ENCODE peak calls at places on chromosomes 12 and 14, in ten cellular contexts. One of them, this sample, is unnamed.

GRCh38 chr12:102021540-102022246 is 40.1 kb downstream of the WASHC3 start:
- DNase-seq in AG04450: no peak
- DNase-seq in ELF-1: no peak
- DNase-seq in activated gamma-delta T cell treated with Interleukin-2 at 50 U/mL for 16 hours: no peak
- DNase-seq in ecto neural progenitor cell: no peak
- DNase-seq in hypothalamus: no peak
- DNase-seq in stimulated activated CD4-positive, alpha-beta T cell treated with anti-CD3 and anti-CD28 coated beads, TNF-alpha, amount 100 ng/mL, for 1 hour: no peak
- DNase-seq in neuronal stem cell: no peak
- DNase-seq in activated CD8-positive, alpha-beta memory T cell treated with anti-CD3 and anti-CD28 coated beads for 24 hours: no peak
- DNase-seq in NCI-H1105 treated with DMSO at 0.1 percent for 48 hours: no peak
- DNase-seq in this sample: no peak

GRCh38 chr12:575129-575502 is 88.1 kb downstream of the NINJ2 start:
- DNase-seq in ecto neural progenitor cell: no peak
- DNase-seq in ELF-1: no peak
- DNase-seq in AG04450: no peak
- DNase-seq in hypothalamus: no peak
- DNase-seq in stimulated activated CD4-positive, alpha-beta T cell treated with anti-CD3 and anti-CD28 coated beads, TNF-alpha, amount 100 ng/mL, for 1 hour: no peak
- DNase-seq in activated CD8-positive, alpha-beta memory T cell treated with anti-CD3 and anti-CD28 coated beads for 24 hours: no peak
- DNase-seq in activated gamma-delta T cell treated with Interleukin-2 at 50 U/mL for 16 hours: no peak
- DNase-seq in neuronal stem cell: no peak
- DNase-seq in NCI-H1105 treated with DMSO at 0.1 percent for 48 hours: no peak
- DNase-seq in this sample: no peak

GRCh38 chr12:94649349-94650142 is 811 bp downstream of the TMCC3 start:
- DNase-seq in stimulated activated CD4-positive, alpha-beta T cell treated with anti-CD3 and anti-CD28 coated beads, TNF-alpha, amount 100 ng/mL, for 1 hour: no peak
- DNase-seq in hypothalamus: no peak
- DNase-seq in AG04450: no peak
- DNase-seq in NCI-H1105 treated with DMSO at 0.1 percent for 48 hours: peak
- DNase-seq in neuronal stem cell: peak
- DNase-seq in ELF-1: peak
- DNase-seq in activated CD8-positive, alpha-beta memory T cell treated with anti-CD3 and anti-CD28 coated beads for 24 hours: peak
- DNase-seq in ecto neural progenitor cell: peak
- DNase-seq in activated gamma-delta T cell treated with Interleukin-2 at 50 U/mL for 16 hours: peak
- DNase-seq in this sample: peak

GRCh38 chr12:126704609-126705008 is 1562.4 kb upstream of the TMEM132C start:
- DNase-seq in neuronal stem cell: no peak
- DNase-seq in ecto neural progenitor cell: no peak
- DNase-seq in activated CD8-positive, alpha-beta memory T cell treated with anti-CD3 and anti-CD28 coated beads for 24 hours: no peak
- DNase-seq in stimulated activated CD4-positive, alpha-beta T cell treated with anti-CD3 and anti-CD28 coated beads, TNF-alpha, amount 100 ng/mL, for 1 hour: no peak
- DNase-seq in NCI-H1105 treated with DMSO at 0.1 percent for 48 hours: no peak
- DNase-seq in ELF-1: no peak
- DNase-seq in AG04450: no peak
- DNase-seq in hypothalamus: no peak
- DNase-seq in activated gamma-delta T cell treated with Interleukin-2 at 50 U/mL for 16 hours: no peak
- DNase-seq in this sample: no peak

GRCh38 chr12:69404851-69405365 is 45.4 kb downstream of the YEATS4 start:
- DNase-seq in ELF-1: no peak
- DNase-seq in ecto neural progenitor cell: no peak
- DNase-seq in AG04450: no peak
- DNase-seq in neuronal stem cell: no peak
- DNase-seq in hypothalamus: no peak
- DNase-seq in activated CD8-positive, alpha-beta memory T cell treated with anti-CD3 and anti-CD28 coated beads for 24 hours: no peak
- DNase-seq in activated gamma-delta T cell treated with Interleukin-2 at 50 U/mL for 16 hours: no peak
- DNase-seq in NCI-H1105 treated with DMSO at 0.1 percent for 48 hours: no peak
- DNase-seq in stimulated activated CD4-positive, alpha-beta T cell treated with anti-CD3 and anti-CD28 coated beads, TNF-alpha, amount 100 ng/mL, for 1 hour: no peak
- DNase-seq in this sample: no peak

GRCh38 chr14:65286443-65286842 is 126.1 kb upstream of the FUT8 start:
- DNase-seq in neuronal stem cell: no peak
- DNase-seq in stimulated activated CD4-positive, alpha-beta T cell treated with anti-CD3 and anti-CD28 coated beads, TNF-alpha, amount 100 ng/mL, for 1 hour: no peak
- DNase-seq in hypothalamus: no peak
- DNase-seq in activated gamma-delta T cell treated with Interleukin-2 at 50 U/mL for 16 hours: no peak
- DNase-seq in ELF-1: no peak
- DNase-seq in NCI-H1105 treated with DMSO at 0.1 percent for 48 hours: no peak
- DNase-seq in activated CD8-positive, alpha-beta memory T cell treated with anti-CD3 and anti-CD28 coated beads for 24 hours: peak
- DNase-seq in ecto neural progenitor cell: no peak
- DNase-seq in AG04450: no peak
- DNase-seq in this sample: no peak

GRCh38 chr14:39212034-39212433 is 21.7 kb upstream of the MIA2 start:
- DNase-seq in stimulated activated CD4-positive, alpha-beta T cell treated with anti-CD3 and anti-CD28 coated beads, TNF-alpha, amount 100 ng/mL, for 1 hour: no peak
- DNase-seq in NCI-H1105 treated with DMSO at 0.1 percent for 48 hours: no peak
- DNase-seq in hypothalamus: no peak
- DNase-seq in neuronal stem cell: no peak
- DNase-seq in ecto neural progenitor cell: no peak
- DNase-seq in ELF-1: no peak
- DNase-seq in AG04450: no peak
- DNase-seq in activated CD8-positive, alpha-beta memory T cell treated with anti-CD3 and anti-CD28 coated beads for 24 hours: no peak
- DNase-seq in activated gamma-delta T cell treated with Interleukin-2 at 50 U/mL for 16 hours: no peak
- DNase-seq in this sample: no peak

GRCh38 chr12:26239508-26240328 is 44.3 kb downstream of the SSPN start:
- DNase-seq in NCI-H1105 treated with DMSO at 0.1 percent for 48 hours: no peak
- DNase-seq in ELF-1: no peak
- DNase-seq in AG04450: peak
- DNase-seq in activated CD8-positive, alpha-beta memory T cell treated with anti-CD3 and anti-CD28 coated beads for 24 hours: no peak
- DNase-seq in ecto neural progenitor cell: no peak
- DNase-seq in stimulated activated CD4-positive, alpha-beta T cell treated with anti-CD3 and anti-CD28 coated beads, TNF-alpha, amount 100 ng/mL, for 1 hour: no peak
- DNase-seq in neuronal stem cell: no peak
- DNase-seq in hypothalamus: no peak
- DNase-seq in activated gamma-delta T cell treated with Interleukin-2 at 50 U/mL for 16 hours: no peak
- DNase-seq in this sample: no peak

GRCh38 chr14:54083549-54084239 is 127.1 kb upstream of the BMP4 start:
- DNase-seq in hypothalamus: no peak
- DNase-seq in AG04450: no peak
- DNase-seq in ELF-1: no peak
- DNase-seq in activated gamma-delta T cell treated with Interleukin-2 at 50 U/mL for 16 hours: no peak
- DNase-seq in neuronal stem cell: no peak
- DNase-seq in NCI-H1105 treated with DMSO at 0.1 percent for 48 hours: no peak
- DNase-seq in stimulated activated CD4-positive, alpha-beta T cell treated with anti-CD3 and anti-CD28 coated beads, TNF-alpha, amount 100 ng/mL, for 1 hour: no peak
- DNase-seq in activated CD8-positive, alpha-beta memory T cell treated with anti-CD3 and anti-CD28 coated beads for 24 hours: no peak
- DNase-seq in ecto neural progenitor cell: no peak
- DNase-seq in this sample: no peak

GRCh38 chr14:100780646-100781355 is 45.1 kb upstream of the MEG3 start:
- DNase-seq in ELF-1: peak
- DNase-seq in ecto neural progenitor cell: peak
- DNase-seq in activated CD8-positive, alpha-beta memory T cell treated with anti-CD3 and anti-CD28 coated beads for 24 hours: no peak
- DNase-seq in stimulated activated CD4-positive, alpha-beta T cell treated with anti-CD3 and anti-CD28 coated beads, TNF-alpha, amount 100 ng/mL, for 1 hour: no peak
- DNase-seq in neuronal stem cell: no peak
- DNase-seq in NCI-H1105 treated with DMSO at 0.1 percent for 48 hours: no peak
- DNase-seq in activated gamma-delta T cell treated with Interleukin-2 at 50 U/mL for 16 hours: no peak
- DNase-seq in hypothalamus: no peak
- DNase-seq in AG04450: no peak
- DNase-seq in this sample: peak

GRCh38 chr12:11787921-11788849 is 138.7 kb downstream of the ETV6 start:
- DNase-seq in activated CD8-positive, alpha-beta memory T cell treated with anti-CD3 and anti-CD28 coated beads for 24 hours: no peak
- DNase-seq in activated gamma-delta T cell treated with Interleukin-2 at 50 U/mL for 16 hours: no peak
- DNase-seq in stimulated activated CD4-positive, alpha-beta T cell treated with anti-CD3 and anti-CD28 coated beads, TNF-alpha, amount 100 ng/mL, for 1 hour: no peak
- DNase-seq in neuronal stem cell: no peak
- DNase-seq in NCI-H1105 treated with DMSO at 0.1 percent for 48 hours: no peak
- DNase-seq in hypothalamus: no peak
- DNase-seq in ecto neural progenitor cell: no peak
- DNase-seq in AG04450: no peak
- DNase-seq in ELF-1: no peak
- DNase-seq in this sample: no peak

GRCh38 chr14:41403360-41403759 is 203.3 kb upstream of the LRFN5 start:
- DNase-seq in NCI-H1105 treated with DMSO at 0.1 percent for 48 hours: no peak
- DNase-seq in AG04450: no peak
- DNase-seq in activated CD8-positive, alpha-beta memory T cell treated with anti-CD3 and anti-CD28 coated beads for 24 hours: no peak
- DNase-seq in ELF-1: peak
- DNase-seq in ecto neural progenitor cell: no peak
- DNase-seq in neuronal stem cell: no peak
- DNase-seq in stimulated activated CD4-positive, alpha-beta T cell treated with anti-CD3 and anti-CD28 coated beads, TNF-alpha, amount 100 ng/mL, for 1 hour: no peak
- DNase-seq in hypothalamus: no peak
- DNase-seq in activated gamma-delta T cell treated with Interleukin-2 at 50 U/mL for 16 hours: no peak
- DNase-seq in this sample: no peak

GRCh38 chr12:108307006-108307405 is 32.1 kb downstream of the CMKLR1 start:
- DNase-seq in ecto neural progenitor cell: no peak
- DNase-seq in ELF-1: no peak
- DNase-seq in AG04450: no peak
- DNase-seq in stimulated activated CD4-positive, alpha-beta T cell treated with anti-CD3 and anti-CD28 coated beads, TNF-alpha, amount 100 ng/mL, for 1 hour: no peak
- DNase-seq in activated CD8-positive, alpha-beta memory T cell treated with anti-CD3 and anti-CD28 coated beads for 24 hours: no peak
- DNase-seq in NCI-H1105 treated with DMSO at 0.1 percent for 48 hours: no peak
- DNase-seq in activated gamma-delta T cell treated with Interleukin-2 at 50 U/mL for 16 hours: no peak
- DNase-seq in hypothalamus: no peak
- DNase-seq in neuronal stem cell: no peak
- DNase-seq in this sample: no peak

GRCh38 chr12:57001448-57001906 is 4.9 kb downstream of the ZBTB39 start:
- DNase-seq in activated CD8-positive, alpha-beta memory T cell treated with anti-CD3 and anti-CD28 coated beads for 24 hours: peak
- DNase-seq in ELF-1: peak
- DNase-seq in stimulated activated CD4-positive, alpha-beta T cell treated with anti-CD3 and anti-CD28 coated beads, TNF-alpha, amount 100 ng/mL, for 1 hour: peak
- DNase-seq in AG04450: no peak
- DNase-seq in NCI-H1105 treated with DMSO at 0.1 percent for 48 hours: peak
- DNase-seq in hypothalamus: no peak
- DNase-seq in neuronal stem cell: peak
- DNase-seq in activated gamma-delta T cell treated with Interleukin-2 at 50 U/mL for 16 hours: peak
- DNase-seq in ecto neural progenitor cell: peak
- DNase-seq in this sample: peak

GRCh38 chr12:29425722-29426121 is 44.8 kb upstream of the ERGIC2 start:
- DNase-seq in neuronal stem cell: no peak
- DNase-seq in hypothalamus: no peak
- DNase-seq in NCI-H1105 treated with DMSO at 0.1 percent for 48 hours: no peak
- DNase-seq in activated gamma-delta T cell treated with Interleukin-2 at 50 U/mL for 16 hours: no peak
- DNase-seq in AG04450: no peak
- DNase-seq in activated CD8-positive, alpha-beta memory T cell treated with anti-CD3 and anti-CD28 coated beads for 24 hours: no peak
- DNase-seq in ELF-1: no peak
- DNase-seq in stimulated activated CD4-positive, alpha-beta T cell treated with anti-CD3 and anti-CD28 coated beads, TNF-alpha, amount 100 ng/mL, for 1 hour: no peak
- DNase-seq in ecto neural progenitor cell: no peak
- DNase-seq in this sample: no peak

GRCh38 chr14:99936738-99937474 is 128.3 kb upstream of the EVL start:
- DNase-seq in NCI-H1105 treated with DMSO at 0.1 percent for 48 hours: no peak
- DNase-seq in activated gamma-delta T cell treated with Interleukin-2 at 50 U/mL for 16 hours: no peak
- DNase-seq in activated CD8-positive, alpha-beta memory T cell treated with anti-CD3 and anti-CD28 coated beads for 24 hours: no peak
- DNase-seq in ecto neural progenitor cell: no peak
- DNase-seq in hypothalamus: no peak
- DNase-seq in neuronal stem cell: no peak
- DNase-seq in stimulated activated CD4-positive, alpha-beta T cell treated with anti-CD3 and anti-CD28 coated beads, TNF-alpha, amount 100 ng/mL, for 1 hour: no peak
- DNase-seq in AG04450: no peak
- DNase-seq in ELF-1: no peak
- DNase-seq in this sample: no peak

GRCh38 chr12:99759467-99759866 is 111.9 kb downstream of the GARIN6 start:
- DNase-seq in NCI-H1105 treated with DMSO at 0.1 percent for 48 hours: no peak
- DNase-seq in ecto neural progenitor cell: no peak
- DNase-seq in hypothalamus: no peak
- DNase-seq in activated gamma-delta T cell treated with Interleukin-2 at 50 U/mL for 16 hours: no peak
- DNase-seq in AG04450: no peak
- DNase-seq in ELF-1: no peak
- DNase-seq in neuronal stem cell: no peak
- DNase-seq in activated CD8-positive, alpha-beta memory T cell treated with anti-CD3 and anti-CD28 coated beads for 24 hours: no peak
- DNase-seq in stimulated activated CD4-positive, alpha-beta T cell treated with anti-CD3 and anti-CD28 coated beads, TNF-alpha, amount 100 ng/mL, for 1 hour: no peak
- DNase-seq in this sample: no peak

GRCh38 chr12:43094886-43095285 is 457.1 kb downstream of the ADAMTS20 start:
- DNase-seq in stimulated activated CD4-positive, alpha-beta T cell treated with anti-CD3 and anti-CD28 coated beads, TNF-alpha, amount 100 ng/mL, for 1 hour: no peak
- DNase-seq in activated CD8-positive, alpha-beta memory T cell treated with anti-CD3 and anti-CD28 coated beads for 24 hours: no peak
- DNase-seq in neuronal stem cell: no peak
- DNase-seq in hypothalamus: no peak
- DNase-seq in NCI-H1105 treated with DMSO at 0.1 percent for 48 hours: no peak
- DNase-seq in AG04450: no peak
- DNase-seq in ELF-1: no peak
- DNase-seq in ecto neural progenitor cell: no peak
- DNase-seq in activated gamma-delta T cell treated with Interleukin-2 at 50 U/mL for 16 hours: no peak
- DNase-seq in this sample: no peak

GRCh38 chr14:100864206-100864605 is 38.3 kb downstream of the MEG3 start:
- DNase-seq in NCI-H1105 treated with DMSO at 0.1 percent for 48 hours: no peak
- DNase-seq in stimulated activated CD4-positive, alpha-beta T cell treated with anti-CD3 and anti-CD28 coated beads, TNF-alpha, amount 100 ng/mL, for 1 hour: no peak
- DNase-seq in activated gamma-delta T cell treated with Interleukin-2 at 50 U/mL for 16 hours: no peak
- DNase-seq in activated CD8-positive, alpha-beta memory T cell treated with anti-CD3 and anti-CD28 coated beads for 24 hours: no peak
- DNase-seq in neuronal stem cell: no peak
- DNase-seq in AG04450: no peak
- DNase-seq in ecto neural progenitor cell: no peak
- DNase-seq in ELF-1: no peak
- DNase-seq in hypothalamus: no peak
- DNase-seq in this sample: no peak

GRCh38 chr12:28507055-28507454 is 316.8 kb downstream of the CCDC91 start:
- DNase-seq in neuronal stem cell: no peak
- DNase-seq in ecto neural progenitor cell: no peak
- DNase-seq in ELF-1: no peak
- DNase-seq in activated gamma-delta T cell treated with Interleukin-2 at 50 U/mL for 16 hours: no peak
- DNase-seq in activated CD8-positive, alpha-beta memory T cell treated with anti-CD3 and anti-CD28 coated beads for 24 hours: no peak
- DNase-seq in NCI-H1105 treated with DMSO at 0.1 percent for 48 hours: no peak
- DNase-seq in hypothalamus: no peak
- DNase-seq in stimulated activated CD4-positive, alpha-beta T cell treated with anti-CD3 and anti-CD28 coated beads, TNF-alpha, amount 100 ng/mL, for 1 hour: no peak
- DNase-seq in AG04450: peak
- DNase-seq in this sample: no peak

GRCh38 chr12:54592316-54592715 is 3.9 kb upstream of the PPP1R1A start:
- DNase-seq in ecto neural progenitor cell: no peak
- DNase-seq in activated CD8-positive, alpha-beta memory T cell treated with anti-CD3 and anti-CD28 coated beads for 24 hours: no peak
- DNase-seq in AG04450: no peak
- DNase-seq in NCI-H1105 treated with DMSO at 0.1 percent for 48 hours: peak
- DNase-seq in stimulated activated CD4-positive, alpha-beta T cell treated with anti-CD3 and anti-CD28 coated beads, TNF-alpha, amount 100 ng/mL, for 1 hour: no peak
- DNase-seq in hypothalamus: no peak
- DNase-seq in neuronal stem cell: no peak
- DNase-seq in ELF-1: no peak
- DNase-seq in activated gamma-delta T cell treated with Interleukin-2 at 50 U/mL for 16 hours: no peak
- DNase-seq in this sample: no peak

GRCh38 chr12:25583545-25583944 is 30.5 kb upstream of the LMNTD1 start:
- DNase-seq in activated CD8-positive, alpha-beta memory T cell treated with anti-CD3 and anti-CD28 coated beads for 24 hours: no peak
- DNase-seq in activated gamma-delta T cell treated with Interleukin-2 at 50 U/mL for 16 hours: no peak
- DNase-seq in NCI-H1105 treated with DMSO at 0.1 percent for 48 hours: peak
- DNase-seq in neuronal stem cell: no peak
- DNase-seq in ecto neural progenitor cell: no peak
- DNase-seq in ELF-1: peak
- DNase-seq in AG04450: no peak
- DNase-seq in stimulated activated CD4-positive, alpha-beta T cell treated with anti-CD3 and anti-CD28 coated beads, TNF-alpha, amount 100 ng/mL, for 1 hour: no peak
- DNase-seq in hypothalamus: no peak
- DNase-seq in this sample: peak

GRCh38 chr14:54805080-54805479 is 97.5 kb downstream of the GCH1 start:
- DNase-seq in stimulated activated CD4-positive, alpha-beta T cell treated with anti-CD3 and anti-CD28 coated beads, TNF-alpha, amount 100 ng/mL, for 1 hour: no peak
- DNase-seq in ecto neural progenitor cell: no peak
- DNase-seq in ELF-1: peak
- DNase-seq in activated gamma-delta T cell treated with Interleukin-2 at 50 U/mL for 16 hours: no peak
- DNase-seq in activated CD8-positive, alpha-beta memory T cell treated with anti-CD3 and anti-CD28 coated beads for 24 hours: no peak
- DNase-seq in hypothalamus: no peak
- DNase-seq in neuronal stem cell: no peak
- DNase-seq in AG04450: no peak
- DNase-seq in NCI-H1105 treated with DMSO at 0.1 percent for 48 hours: no peak
- DNase-seq in this sample: peak